ENCODE peak calls at places on chromosomes 6 and 20, in eight cellular contexts. One of them, this sample, is unnamed.

GRCh38 chr6:63997217-63997616 is 361.6 kb downstream of the PHF3 start:
- DNase-seq in ascending aorta: no peak
- DNase-seq in pancreas: no peak
- DNase-seq in GM23248: no peak
- DNase-seq in A549: no peak
- DNase-seq in mammary epithelial cell: no peak
- DNase-seq in spleen: no peak
- DNase-seq in CD8-positive, alpha-beta memory T cell: no peak
- DNase-seq in this sample: no peak

GRCh38 chr20:6008254-6008653 is 45.6 kb downstream of the LRRN4 start:
- DNase-seq in ascending aorta: peak; percentile 15
- DNase-seq in pancreas: no peak
- DNase-seq in GM23248: peak; percentile 98
- DNase-seq in A549: peak; percentile 45
- DNase-seq in mammary epithelial cell: peak; percentile 96
- DNase-seq in spleen: no peak
- DNase-seq in CD8-positive, alpha-beta memory T cell: no peak
- DNase-seq in this sample: peak; percentile 95

GRCh38 chr6:166007349-166008263 is 160.0 kb downstream of the TBXT start:
- DNase-seq in ascending aorta: no peak
- DNase-seq in pancreas: peak; percentile 72
- DNase-seq in GM23248: peak; percentile 78
- DNase-seq in A549: no peak
- DNase-seq in mammary epithelial cell: no peak
- DNase-seq in spleen: no peak
- DNase-seq in CD8-positive, alpha-beta memory T cell: no peak
- DNase-seq in this sample: no peak

GRCh38 chr6:159178847-159179246 is 9.6 kb downstream of the FNDC1 start:
- DNase-seq in ascending aorta: no peak
- DNase-seq in pancreas: no peak
- DNase-seq in GM23248: no peak
- DNase-seq in A549: no peak
- DNase-seq in mammary epithelial cell: no peak
- DNase-seq in spleen: no peak
- DNase-seq in CD8-positive, alpha-beta memory T cell: no peak
- DNase-seq in this sample: no peak

GRCh38 chr6:128290221-128290620 is 230.2 kb downstream of the PTPRK start:
- DNase-seq in ascending aorta: no peak
- DNase-seq in pancreas: no peak
- DNase-seq in GM23248: no peak
- DNase-seq in A549: no peak
- DNase-seq in mammary epithelial cell: no peak
- DNase-seq in spleen: no peak
- DNase-seq in CD8-positive, alpha-beta memory T cell: no peak
- DNase-seq in this sample: no peak

GRCh38 chr6:54694928-54695532 is 151.5 kb upstream of the FAM83B start:
- DNase-seq in ascending aorta: no peak
- DNase-seq in pancreas: no peak
- DNase-seq in GM23248: no peak
- DNase-seq in A549: no peak
- DNase-seq in mammary epithelial cell: no peak
- DNase-seq in spleen: no peak
- DNase-seq in CD8-positive, alpha-beta memory T cell: no peak
- DNase-seq in this sample: no peak

GRCh38 chr6:221531-222349 is 70.5 kb upstream of the DUSP22 start:
- DNase-seq in ascending aorta: no peak
- DNase-seq in pancreas: no peak
- DNase-seq in GM23248: no peak
- DNase-seq in A549: no peak
- DNase-seq in mammary epithelial cell: no peak
- DNase-seq in spleen: no peak
- DNase-seq in CD8-positive, alpha-beta memory T cell: no peak
- DNase-seq in this sample: no peak

GRCh38 chr20:38599410-38599882 is 2.2 kb upstream of the ARHGAP40 start:
- DNase-seq in ascending aorta: no peak
- DNase-seq in pancreas: peak; percentile 87
- DNase-seq in GM23248: no peak
- DNase-seq in A549: no peak
- DNase-seq in mammary epithelial cell: peak; percentile 60
- DNase-seq in spleen: no peak
- DNase-seq in CD8-positive, alpha-beta memory T cell: no peak
- DNase-seq in this sample: no peak

GRCh38 chr20:49207071-49207470 is 12.1 kb upstream of the DDX27 start:
- DNase-seq in ascending aorta: no peak
- DNase-seq in pancreas: peak; percentile 6
- DNase-seq in GM23248: no peak
- DNase-seq in A549: no peak
- DNase-seq in mammary epithelial cell: no peak
- DNase-seq in spleen: peak; percentile 4
- DNase-seq in CD8-positive, alpha-beta memory T cell: no peak
- DNase-seq in this sample: no peak

GRCh38 chr6:156977527-156978291 is 200.5 kb downstream of the ARID1B start:
- DNase-seq in ascending aorta: no peak
- DNase-seq in pancreas: no peak
- DNase-seq in GM23248: peak; percentile 65
- DNase-seq in A549: no peak
- DNase-seq in mammary epithelial cell: peak; percentile 46
- DNase-seq in spleen: no peak
- DNase-seq in CD8-positive, alpha-beta memory T cell: no peak
- DNase-seq in this sample: no peak

GRCh38 chr20:40683221-40683893 is 5.7 kb downstream of the MAFB start:
- DNase-seq in ascending aorta: no peak
- DNase-seq in pancreas: no peak
- DNase-seq in GM23248: peak; percentile 94
- DNase-seq in A549: no peak
- DNase-seq in mammary epithelial cell: peak; percentile 6
- DNase-seq in spleen: peak; percentile 83
- DNase-seq in CD8-positive, alpha-beta memory T cell: no peak
- DNase-seq in this sample: no peak
- H3K4me3 ChIP-seq in ascending aorta: peak overlapping the region; percentile 27
- H3K4me3 ChIP-seq in pancreas: no peak overlapping the region
- H3K4me3 ChIP-seq in GM23248: peak overlapping the region; percentile 70
- H3K4me3 ChIP-seq in A549: peak overlapping the region; percentile 2
- H3K4me3 ChIP-seq in mammary epithelial cell: no peak overlapping the region
- H3K4me3 ChIP-seq in spleen: peak overlapping the region; percentile 87
- H3K4me3 ChIP-seq in CD8-positive, alpha-beta memory T cell: no peak overlapping the region
- H3K4me3 ChIP-seq in this sample: peak overlapping the region; percentile 72

DNA sequence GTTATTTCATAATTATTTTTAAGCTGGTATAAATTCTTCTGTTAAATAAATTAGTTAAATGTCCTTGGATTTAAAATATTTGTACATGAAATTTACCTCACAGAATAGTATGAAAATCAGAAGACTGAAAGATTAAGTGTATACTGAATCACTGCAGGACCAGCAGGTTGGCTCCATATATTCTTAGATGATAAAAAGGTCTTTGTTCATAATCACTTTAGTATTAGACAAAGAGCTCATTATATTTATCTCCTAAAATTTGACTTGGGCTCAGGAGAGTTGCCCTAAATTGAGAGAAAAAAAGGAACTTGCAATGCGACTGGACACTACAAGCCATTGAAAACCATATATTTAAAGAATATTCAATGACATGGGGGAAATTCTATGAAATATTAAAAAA is 766.4 kb upstream of the CITED2 start:
- DNase-seq in ascending aorta: no peak
- DNase-seq in pancreas: no peak
- DNase-seq in GM23248: no peak
- DNase-seq in A549: no peak
- DNase-seq in mammary epithelial cell: no peak
- DNase-seq in spleen: no peak
- DNase-seq in CD8-positive, alpha-beta memory T cell: no peak
- DNase-seq in this sample: no peak
- H3K9me3 ChIP-seq in ascending aorta: peaks cover under 1% of the 10 kb centered on the region
- H3K9me3 ChIP-seq in pancreas: no peaks in the 10 kb centered on the region
- H3K9me3 ChIP-seq in GM23248: no peaks in the 10 kb centered on the region
- H3K9me3 ChIP-seq in A549: no peaks in the 10 kb centered on the region
- H3K9me3 ChIP-seq in mammary epithelial cell: no peaks in the 10 kb centered on the region
- H3K9me3 ChIP-seq in spleen: no peaks in the 10 kb centered on the region
- H3K9me3 ChIP-seq in CD8-positive, alpha-beta memory T cell: no peaks in the 10 kb centered on the region
- H3K9me3 ChIP-seq in this sample: no peaks in the 10 kb centered on the region

DNA sequence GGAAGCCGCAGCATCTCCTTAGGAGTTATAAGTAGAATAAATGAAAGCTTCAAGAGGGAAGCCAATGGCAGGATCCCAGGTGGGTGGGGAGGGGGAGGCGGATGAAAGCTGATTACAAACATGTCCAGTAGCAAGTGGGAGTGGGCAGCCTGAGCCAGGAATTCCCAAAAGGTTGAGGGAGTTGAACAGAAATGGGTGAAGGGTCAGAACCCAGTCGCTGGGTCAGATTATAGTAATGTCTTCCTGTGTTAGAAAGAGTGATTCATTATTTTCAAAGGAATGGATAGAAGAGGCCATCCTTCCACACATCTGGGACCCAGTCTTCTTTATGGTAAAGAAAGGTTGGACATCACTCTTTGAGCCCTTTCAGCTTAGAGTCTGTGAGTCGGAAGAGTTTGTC is 41.0 kb upstream of the FAM50B start:
- DNase-seq in ascending aorta: no peak
- DNase-seq in pancreas: no peak
- DNase-seq in GM23248: peak; percentile 60
- DNase-seq in A549: no peak
- DNase-seq in mammary epithelial cell: no peak
- DNase-seq in spleen: no peak
- DNase-seq in CD8-positive, alpha-beta memory T cell: no peak
- DNase-seq in this sample: peak; percentile 9
- H3K4me3 ChIP-seq in ascending aorta: no peak overlapping the region
- H3K4me3 ChIP-seq in pancreas: no peak overlapping the region
- H3K4me3 ChIP-seq in GM23248: peak overlapping the region; percentile 11
- H3K4me3 ChIP-seq in A549: no peak overlapping the region
- H3K4me3 ChIP-seq in mammary epithelial cell: no peak overlapping the region
- H3K4me3 ChIP-seq in spleen: no peak overlapping the region
- H3K4me3 ChIP-seq in CD8-positive, alpha-beta memory T cell: no peak overlapping the region
- H3K4me3 ChIP-seq in this sample: peak overlapping the region; percentile 10

DNA sequence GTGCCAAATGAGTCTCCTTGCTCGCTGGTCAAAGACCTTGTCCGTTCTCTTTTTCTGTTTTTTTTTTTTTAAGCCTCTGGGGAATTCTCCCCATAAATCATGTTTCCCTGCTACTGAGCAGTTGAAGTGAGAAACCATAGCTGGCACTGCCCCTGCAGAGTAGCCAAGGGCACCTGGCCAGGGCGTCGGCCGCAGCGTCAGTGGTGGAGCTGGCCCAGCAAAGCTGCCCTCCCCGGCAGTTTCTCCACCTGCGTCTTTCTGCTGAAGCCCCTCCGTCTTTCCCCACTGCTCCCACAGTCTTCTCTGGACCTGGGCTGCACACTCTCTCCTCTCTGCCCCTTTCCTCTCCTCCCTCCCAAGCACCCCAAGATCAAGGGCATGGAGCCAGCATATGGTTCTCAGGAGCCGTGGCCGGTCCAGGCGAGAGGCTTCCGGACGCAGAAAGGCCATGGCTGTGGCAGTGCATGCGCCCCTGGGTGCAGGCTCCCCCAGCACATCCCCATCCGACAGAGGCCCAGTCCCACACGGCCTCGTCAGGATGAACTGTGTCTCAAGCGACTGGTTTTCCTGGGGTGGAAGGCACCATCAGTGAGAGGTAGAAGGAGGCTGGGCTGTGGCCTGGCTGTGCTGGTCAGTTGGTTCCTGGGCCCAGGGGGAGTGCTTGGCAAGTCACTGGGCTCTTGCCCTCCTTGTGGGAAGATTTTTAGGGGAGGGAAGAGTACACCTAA is 218.1 kb downstream of the ERMARD start:
- DNase-seq in ascending aorta: peak; percentile 3
- DNase-seq in pancreas: peak; percentile 53
- DNase-seq in GM23248: no peak
- DNase-seq in A549: no peak
- DNase-seq in mammary epithelial cell: no peak
- DNase-seq in spleen: peak; percentile 63
- DNase-seq in CD8-positive, alpha-beta memory T cell: no peak
- DNase-seq in this sample: no peak
- H3K9me3 ChIP-seq in ascending aorta: no peaks in the 10 kb centered on the region
- H3K9me3 ChIP-seq in pancreas: no peaks in the 10 kb centered on the region
- H3K9me3 ChIP-seq in GM23248: no peaks in the 10 kb centered on the region
- H3K9me3 ChIP-seq in A549: no peaks in the 10 kb centered on the region
- H3K9me3 ChIP-seq in mammary epithelial cell: no peaks in the 10 kb centered on the region
- H3K9me3 ChIP-seq in spleen: no peaks in the 10 kb centered on the region
- H3K9me3 ChIP-seq in CD8-positive, alpha-beta memory T cell: no peaks in the 10 kb centered on the region
- H3K9me3 ChIP-seq in this sample: no peaks in the 10 kb centered on the region

GRCh38 chr6:31559958-31560696 is 12.0 kb upstream of the LTA start:
- DNase-seq in ascending aorta: no peak
- DNase-seq in pancreas: no peak
- DNase-seq in GM23248: peak; percentile 75
- DNase-seq in A549: no peak
- DNase-seq in mammary epithelial cell: peak; percentile 66
- DNase-seq in spleen: peak; percentile 94
- DNase-seq in CD8-positive, alpha-beta memory T cell: no peak
- DNase-seq in this sample: peak; percentile 10

GRCh38 chr6:31558631-31559500 is 11.5 kb downstream of the NFKBIL1 start:
- DNase-seq in ascending aorta: no peak
- DNase-seq in pancreas: no peak
- DNase-seq in GM23248: peak; percentile 44
- DNase-seq in A549: no peak
- DNase-seq in mammary epithelial cell: no peak
- DNase-seq in spleen: peak; percentile 88
- DNase-seq in CD8-positive, alpha-beta memory T cell: peak; percentile 74
- DNase-seq in this sample: no peak

GRCh38 chr6:31557443-31558317 is 10.3 kb downstream of the NFKBIL1 start:
- DNase-seq in ascending aorta: no peak
- DNase-seq in pancreas: no peak
- DNase-seq in GM23248: no peak
- DNase-seq in A549: no peak
- DNase-seq in mammary epithelial cell: no peak
- DNase-seq in spleen: peak; percentile 85
- DNase-seq in CD8-positive, alpha-beta memory T cell: no peak
- DNase-seq in this sample: no peak

GRCh38 chr6:31559606-31559957 is 12.2 kb downstream of the NFKBIL1 start:
- DNase-seq in ascending aorta: no peak
- DNase-seq in pancreas: no peak
- DNase-seq in GM23248: no peak
- DNase-seq in A549: no peak
- DNase-seq in mammary epithelial cell: no peak
- DNase-seq in spleen: no peak
- DNase-seq in CD8-positive, alpha-beta memory T cell: no peak
- DNase-seq in this sample: no peak

DNA sequence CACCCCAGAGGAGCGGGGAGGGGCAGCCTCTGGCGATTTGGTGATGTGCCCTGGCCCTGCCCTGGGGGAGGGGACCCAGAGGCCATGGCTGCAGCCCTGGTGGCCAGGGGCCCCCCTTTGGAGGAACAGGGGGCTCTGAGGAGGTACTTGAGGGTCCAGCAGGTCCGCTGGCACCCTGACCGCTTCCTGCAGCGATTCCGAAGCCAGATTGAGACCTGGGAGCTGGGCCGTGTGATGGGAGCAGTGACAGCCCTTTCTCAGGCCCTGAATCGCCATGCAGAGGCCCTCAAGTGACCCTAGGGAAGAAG is 10.9 kb downstream of the NFKBIL1 start:
- DNase-seq in ascending aorta: no peak
- DNase-seq in pancreas: no peak
- DNase-seq in GM23248: no peak
- DNase-seq in A549: no peak
- DNase-seq in mammary epithelial cell: no peak
- DNase-seq in spleen: no peak
- DNase-seq in CD8-positive, alpha-beta memory T cell: no peak
- DNase-seq in this sample: no peak
- H3K4me3 ChIP-seq in ascending aorta: no peak overlapping the region
- H3K4me3 ChIP-seq in pancreas: no peak overlapping the region
- H3K4me3 ChIP-seq in GM23248: no peak overlapping the region
- H3K4me3 ChIP-seq in A549: no peak overlapping the region
- H3K4me3 ChIP-seq in mammary epithelial cell: no peak overlapping the region
- H3K4me3 ChIP-seq in spleen: peak overlapping the region; percentile 64
- H3K4me3 ChIP-seq in CD8-positive, alpha-beta memory T cell: peak overlapping the region; percentile 54
- H3K4me3 ChIP-seq in this sample: no peak overlapping the region

GRCh38 chr6:170143401-170144150 is 147.3 kb downstream of the DLL1 start:
- DNase-seq in ascending aorta: no peak
- DNase-seq in pancreas: peak; percentile 23
- DNase-seq in GM23248: no peak
- DNase-seq in A549: no peak
- DNase-seq in mammary epithelial cell: no peak
- DNase-seq in spleen: peak; percentile 61
- DNase-seq in CD8-positive, alpha-beta memory T cell: no peak
- DNase-seq in this sample: no peak
- H3K9me3 ChIP-seq in ascending aorta: no peaks in the 10 kb centered on the region
- H3K9me3 ChIP-seq in pancreas: no peaks in the 10 kb centered on the region
- H3K9me3 ChIP-seq in GM23248: no peaks in the 10 kb centered on the region
- H3K9me3 ChIP-seq in A549: no peaks in the 10 kb centered on the region
- H3K9me3 ChIP-seq in mammary epithelial cell: no peaks in the 10 kb centered on the region
- H3K9me3 ChIP-seq in spleen: peaks cover 2% of the 10 kb centered on the region
- H3K9me3 ChIP-seq in CD8-positive, alpha-beta memory T cell: no peaks in the 10 kb centered on the region
- H3K9me3 ChIP-seq in this sample: peaks cover 12% of the 10 kb centered on the region